ENCODE peak calls at places on chromosomes 6 and 20, in nine cellular contexts. U is NCI-H345; L is left cardiac atrium; M is mammary epithelial cell; I is activated T-helper 9 cell treated with anti-CD3 and anti-CD28 coated beads, Interleukin-2, amount 50 U/mL, for 16 hours; Q is activated CD4-positive, alpha-beta T cell treated with anti-CD3 and anti-CD28 coated beads for 24 hours; A is D341Med; B is NK-92 treated with Interleukin-12 subunit alpha and Interleukin-12 subunit beta, amount 100 ng/mL, for 24 hours; H is pancreas. V is an unnamed sample.

GRCh38 chr6:28203201-28203600 is 21.9 kb upstream of the ZSCAN9 start:
- DNase-seq in U (no peak), I (no peak), Q (no peak), A (no peak), H (no peak), L (no peak), M (no peak), B (no peak), V (no peak)

GRCh38 chr20:34427331-34427730 is 64.3 kb downstream of the ITCH start:
- DNase-seq in I (no peak), L (no peak), A (no peak), M (no peak), B (no peak), U (no peak), Q (no peak), H (no peak), V (no peak)

GRCh38 chr6:153790881-153791473 is 248.1 kb upstream of the OPRM1 start:
- DNase-seq in I (no peak), L (no peak), B (no peak), A (no peak), U (no peak), H (no peak), Q (no peak), M (no peak), V (no peak)

GRCh38 chr6:136593748-136594490 is 43.7 kb upstream of the MAP7 start:
- DNase-seq in Q (peak; percentile 1), A (no peak), U (no peak), M (peak; percentile 98), I (peak; percentile 5), B (no peak), L (no peak), H (no peak), V (peak; percentile 93)

GRCh38 chr20:25487306-25487705 is 79.8 kb downstream of the GINS1 start:
- DNase-seq in H (no peak), Q (no peak), A (no peak), B (no peak), U (no peak), M (peak; percentile 19), L (no peak), I (no peak), V (peak; percentile 57)

GRCh38 chr6:106397441-106397840 is 36.9 kb downstream of the CRYBG1 start:
- DNase-seq in I (no peak), A (peak; percentile 41), L (no peak), H (no peak), B (no peak), U (no peak), Q (no peak), M (no peak), V (no peak)

GRCh38 chr6:122563364-122564052 is 46.7 kb upstream of the PKIB start:
- DNase-seq in B (no peak), A (no peak), I (no peak), Q (no peak), U (no peak), L (no peak), M (no peak), H (no peak), V (no peak)

GRCh38 chr6:170529839-170530520 is 23.1 kb downstream of the PSMB1 start:
- DNase-seq in H (peak; percentile 61), M (peak; percentile 48), B (peak; percentile 31), L (peak; percentile 82), U (peak; percentile 62), Q (peak; percentile 43), I (peak; percentile 53), A (peak; percentile 78), V (peak; percentile 80)

GRCh38 chr6:155818698-155819097 is 363.1 kb upstream of the NOX3 start:
- DNase-seq in Q (no peak), H (no peak), I (no peak), M (no peak), U (no peak), B (no peak), L (no peak), A (no peak), V (peak; percentile 23)

GRCh38 chr6:118485601-118486550 is 62.2 kb upstream of the PLN start:
- DNase-seq in A (no peak), Q (no peak), U (no peak), M (no peak), L (no peak), B (no peak), I (no peak), H (no peak), V (no peak)

GRCh38 chr6:137811121-137811911 is 55.7 kb upstream of the TNFAIP3 start:
- DNase-seq in Q (peak; percentile 56), B (peak; percentile 79), I (peak; percentile 71), U (no peak), L (peak; percentile 61), M (peak; percentile 93), A (no peak), H (peak; percentile 46), V (peak; percentile 87)

GRCh38 chr20:17399303-17399985 is 131.7 kb downstream of the BFSP1 start:
- DNase-seq in U (no peak), B (no peak), I (no peak), M (no peak), L (no peak), Q (no peak), A (peak; percentile 42), H (no peak), V (no peak)

GRCh38 chr6:135438907-135439535 is 58.5 kb downstream of the AHI1 start:
- DNase-seq in L (no peak), Q (no peak), M (peak; percentile 14), U (peak; percentile 15), A (peak; percentile 15), I (no peak), H (no peak), B (no peak), V (no peak)

GRCh38 chr6:72755752-72756151 is 133.9 kb downstream of the KCNQ5 start:
- DNase-seq in A (no peak), H (no peak), Q (no peak), M (no peak), B (no peak), L (no peak), I (no peak), U (no peak), V (no peak)

GRCh38 chr20:3547906-3548305 is 77.1 kb downstream of the ATRN start:
- DNase-seq in Q (no peak), M (no peak), A (no peak), I (no peak), H (no peak), B (no peak), L (no peak), U (no peak), V (no peak)

GRCh38 chr6:44642870-44643522 is 255.5 kb downstream of the CDC5L start:
- DNase-seq in L (no peak), B (peak; percentile 19), Q (peak; percentile 25), A (no peak), M (peak; percentile 21), I (peak; percentile 40), H (no peak), U (peak; percentile 75), V (no peak)

GRCh38 chr6:34671801-34672656 is 24.5 kb downstream of the ILRUN start:
- DNase-seq in B (peak; percentile 65), Q (peak; percentile 43), L (peak; percentile 50), A (no peak), U (no peak), M (peak; percentile 75), H (no peak), I (peak; percentile 66), V (peak; percentile 90)

GRCh38 chr6:97669191-97669651 is 386.2 kb upstream of the MMS22L start:
- DNase-seq in H (no peak), I (no peak), B (no peak), U (peak; percentile 46), M (no peak), A (peak; percentile 61), Q (no peak), L (peak; percentile 43), V (no peak)

GRCh38 chr6:85372915-85373270 is 77.0 kb upstream of the NT5E start:
- DNase-seq in M (no peak), Q (no peak), H (no peak), I (no peak), U (no peak), B (no peak), A (no peak), L (no peak), V (no peak)

GRCh38 chr6:132382630-132383175 is 18.6 kb downstream of the MOXD1 start:
- DNase-seq in Q (no peak), M (no peak), I (no peak), A (no peak), U (no peak), H (no peak), B (no peak), L (no peak), V (no peak)

GRCh38 chr6:56851541-56852248 is 103.2 kb upstream of the BEND6 start:
- DNase-seq in H (no peak), L (no peak), B (no peak), M (peak; percentile 81), I (no peak), U (peak; percentile 69), Q (no peak), A (peak; percentile 64), V (peak; percentile 80)

GRCh38 chr20:46359233-46359751 is 47.1 kb downstream of the ELMO2 start:
- DNase-seq in L (no peak), B (no peak), M (no peak), U (no peak), Q (no peak), H (no peak), A (no peak), I (no peak), V (peak; percentile 82)

GRCh38 chr6:38012573-38012972 is 193.0 kb downstream of the ZFAND3 start:
- DNase-seq in B (no peak), M (peak; percentile 30), U (no peak), I (no peak), L (no peak), Q (no peak), A (peak; percentile 76), H (no peak), V (peak; percentile 82)

GRCh38 chr6:38876470-38876869 is 161.4 kb downstream of the DNAH8 start:
- DNase-seq in Q (no peak), B (no peak), L (no peak), M (no peak), A (no peak), U (no peak), H (no peak), I (no peak), V (no peak)